ENCODE peak calls at places on chromosomes 12 and 14, in six cellular contexts. K is astrocyte of the hippocampus, S is HCT116, R is posterior cingulate gyrus, W is astrocyte of the cerebellum, A is RCC 7860. P is an unnamed sample.

GRCh38 chr12:26058818-26059217 is 66.0 kb downstream of the BHLHE41 start:
- DNase-seq in R (no peak), K (peak), A (no peak), W (no peak), S (no peak), P (no peak)

GRCh38 chr12:1662761-1663439 is 28.0 kb upstream of the ADIPOR2 start:
- DNase-seq in A (no peak), W (no peak), S (peak), K (peak), R (no peak), P (no peak)

GRCh38 chr12:3216097-3216496 is 138.9 kb downstream of the TSPAN9 start:
- DNase-seq in R (no peak), K (no peak), S (no peak), W (no peak), A (no peak), P (no peak)

GRCh38 chr12:5586201-5586600 is 154.3 kb downstream of the NTF3 start:
- DNase-seq in R (no peak), S (no peak), W (no peak), K (peak), A (peak), P (peak)

GRCh38 chr14:29521526-29522137 is 406.0 kb downstream of the PRKD1 start:
- DNase-seq in K (peak), A (no peak), S (no peak), W (no peak), R (no peak), P (no peak)

GRCh38 chr14:95329941-95330340 is 10.2 kb upstream of the CLMN start:
- DNase-seq in S (no peak), W (no peak), A (no peak), R (no peak), K (no peak), P (no peak)

GRCh38 chr14:29453045-29453444 is 474.6 kb downstream of the PRKD1 start:
- DNase-seq in S (no peak), K (no peak), R (no peak), W (no peak), A (no peak), P (no peak)

GRCh38 chr14:25014440-25014839 is 35.5 kb downstream of the STXBP6 start:
- DNase-seq in R (no peak), S (no peak), A (no peak), K (no peak), W (no peak), P (no peak)

GRCh38 chr12:120905856-120906384 is 1.8 kb upstream of the SPPL3 start:
- DNase-seq in W (no peak), K (no peak), S (no peak), R (no peak), A (no peak), P (no peak)

GRCh38 chr12:69007166-69007857 is 74.3 kb upstream of the CPM start:
- DNase-seq in W (peak), R (no peak), S (no peak), A (no peak), K (peak), P (peak)

GRCh38 chr12:99108924-99109323 is 463.8 kb downstream of the APAF1 start:
- DNase-seq in K (no peak), W (no peak), R (no peak), A (no peak), S (no peak), P (no peak)

GRCh38 chr12:50765325-50765911 is 1.5 kb downstream of the ATF1 start:
- DNase-seq in R (no peak), W (no peak), S (no peak), A (peak), K (peak), P (peak)

GRCh38 chr14:24678801-24679247 is 44.8 kb upstream of the GZMB start:
- DNase-seq in K (peak), W (peak), S (peak), A (peak), R (no peak), P (peak)